ENCODE peak calls at places on chromosome 11, in six cellular contexts. Y is adrenal gland; V is nephron progenitor cell; F is activated CD8-positive, alpha-beta T cell treated with anti-CD3 and anti-CD28 coated beads for 36 hours; Q is astrocyte of the cerebellum; N is neural crest cell. S is an unnamed sample.

GRCh38 chr11:16001899-16002426 is 354.4 kb downstream of the SOX6 start:
- DNase-seq in Y (no peak), V (no peak), F (no peak), Q (peak), N (no peak), S (no peak)

GRCh38 chr11:6418199-6418957 is 516 bp downstream of the APBB1 start:
- DNase-seq in Y (peak), V (peak), F (peak), Q (no peak), N (peak), S (no peak)

GRCh38 chr11:30683176-30683575 is 97.0 kb upstream of the MPPED2 start:
- DNase-seq in Y (no peak), V (no peak), F (no peak), Q (no peak), N (no peak), S (no peak)

GRCh38 chr11:76659672-76660532 is 10.6 kb downstream of the LRRC32 start:
- DNase-seq in Y (no peak), V (no peak), F (no peak), Q (no peak), N (no peak), S (no peak)

GRCh38 chr11:100618914-100619313 is 68.2 kb upstream of the ARHGAP42 start:
- DNase-seq in Y (no peak), V (no peak), F (no peak), Q (no peak), N (no peak), S (no peak)

GRCh38 chr11:114017723-114018122 is 41.8 kb upstream of the ZBTB16 start:
- DNase-seq in Y (no peak), V (no peak), F (no peak), Q (no peak), N (no peak), S (no peak)

GRCh38 chr11:119460582-119460981 is 37.6 kb upstream of the THY1 start:
- DNase-seq in Y (no peak), V (no peak), F (no peak), Q (peak), N (no peak), S (no peak)

GRCh38 chr11:5004429-5005274 is 10.0 kb downstream of the OR51L1 start:
- DNase-seq in Y (peak), V (peak), F (peak), Q (peak), N (peak), S (no peak)

GRCh38 chr11:62069374-62069773 is 54.4 kb upstream of the INCENP start:
- DNase-seq in Y (no peak), V (no peak), F (no peak), Q (no peak), N (no peak), S (no peak)

GRCh38 chr11:33402066-33402465 is 144.9 kb downstream of the HIPK3 start:
- DNase-seq in Y (no peak), V (no peak), F (no peak), Q (no peak), N (no peak), S (no peak)

GRCh38 chr11:110362916-110363574 is 66.6 kb upstream of the RDX start:
- DNase-seq in Y (peak), V (peak), F (no peak), Q (no peak), N (peak), S (no peak)

GRCh38 chr11:109015283-109015682 is 350.4 kb downstream of the DDX10 start:
- DNase-seq in Y (no peak), V (no peak), F (no peak), Q (peak), N (no peak), S (no peak)

GRCh38 chr11:61732705-61733104 is 19.7 kb upstream of the MYRF start:
- DNase-seq in Y (peak), V (no peak), F (no peak), Q (no peak), N (no peak), S (no peak)

GRCh38 chr11:40877256-40877655 is 582.2 kb downstream of the LRRC4C start:
- DNase-seq in Y (no peak), V (no peak), F (no peak), Q (peak), N (no peak), S (no peak)

GRCh38 chr11:35486446-35486845 is 39.0 kb downstream of the PAMR1 start:
- DNase-seq in Y (no peak), V (no peak), F (no peak), Q (no peak), N (no peak), S (no peak)

GRCh38 chr11:119101367-119101758 is 290 bp downstream of the DPAGT1 start:
- DNase-seq in Y (no peak), V (peak), F (no peak), Q (no peak), N (no peak), S (no peak)

GRCh38 chr11:122186439-122187080 is 70.5 kb upstream of the BLID start:
- DNase-seq in Y (no peak), V (no peak), F (no peak), Q (peak), N (no peak), S (no peak)

GRCh38 chr11:94521684-94522083 is 9.4 kb downstream of the C11orf97 start:
- DNase-seq in Y (no peak), V (no peak), F (no peak), Q (no peak), N (no peak), S (no peak)

GRCh38 chr11:117199061-117199915 is at the start of gene TAGLN:
- DNase-seq in Y (peak), V (peak), F (no peak), Q (peak), N (peak), S (peak)

GRCh38 chr11:85590848-85591483 is 36.2 kb downstream of the DLG2 start:
- DNase-seq in Y (no peak), V (no peak), F (no peak), Q (peak), N (no peak), S (no peak)

GRCh38 chr11:80503990-80504389 is 1063.2 kb upstream of the TENM4 start:
- DNase-seq in Y (no peak), V (no peak), F (no peak), Q (no peak), N (no peak), S (no peak)

GRCh38 chr11:8356731-8357504 is 93.2 kb upstream of the LMO1 start:
- DNase-seq in Y (no peak), V (peak), F (no peak), Q (no peak), N (no peak), S (no peak)

GRCh38 chr11:34050536-34050935 is 995 bp upstream of the CAPRIN1 start:
- DNase-seq in Y (no peak), V (no peak), F (no peak), Q (no peak), N (no peak), S (no peak)

GRCh38 chr11:72629266-72629665 is 45.0 kb downstream of the PDE2A start:
- DNase-seq in Y (peak), V (no peak), F (no peak), Q (no peak), N (no peak), S (no peak)

GRCh38 chr11:19714387-19715363 is 2.0 kb downstream of the NAV2 start:
- DNase-seq in Y (peak), V (peak), F (peak), Q (no peak), N (no peak), S (peak)

GRCh38 chr11:35295751-35296150 is 123.6 kb downstream of the SLC1A2 start:
- DNase-seq in Y (no peak), V (no peak), F (no peak), Q (no peak), N (no peak), S (no peak)

GRCh38 chr11:19929655-19930054 is 217.0 kb downstream of the NAV2 start:
- DNase-seq in Y (no peak), V (no peak), F (no peak), Q (no peak), N (no peak), S (no peak)

GRCh38 chr11:117841582-117842031 is 17.1 kb upstream of the FXYD2 start:
- DNase-seq in Y (no peak), V (no peak), F (no peak), Q (no peak), N (no peak), S (peak)

GRCh38 chr11:67160045-67160444 is 41.0 kb downstream of the KDM2A start:
- DNase-seq in Y (no peak), V (no peak), F (no peak), Q (no peak), N (no peak), S (no peak)

GRCh38 chr11:132501356-132501755 is 1030.9 kb downstream of the OPCML start:
- DNase-seq in Y (no peak), V (no peak), F (no peak), Q (no peak), N (no peak), S (no peak)

GRCh38 chr11:64185323-64186204 is at the start of gene STIP1:
- DNase-seq in Y (peak), V (peak), F (peak), Q (peak), N (peak), S (peak)
- TF ChIP-seq CTCF in Y (peak), V (no peak), F (no peak), Q (peak), N (peak), S (no peak)

DNA sequence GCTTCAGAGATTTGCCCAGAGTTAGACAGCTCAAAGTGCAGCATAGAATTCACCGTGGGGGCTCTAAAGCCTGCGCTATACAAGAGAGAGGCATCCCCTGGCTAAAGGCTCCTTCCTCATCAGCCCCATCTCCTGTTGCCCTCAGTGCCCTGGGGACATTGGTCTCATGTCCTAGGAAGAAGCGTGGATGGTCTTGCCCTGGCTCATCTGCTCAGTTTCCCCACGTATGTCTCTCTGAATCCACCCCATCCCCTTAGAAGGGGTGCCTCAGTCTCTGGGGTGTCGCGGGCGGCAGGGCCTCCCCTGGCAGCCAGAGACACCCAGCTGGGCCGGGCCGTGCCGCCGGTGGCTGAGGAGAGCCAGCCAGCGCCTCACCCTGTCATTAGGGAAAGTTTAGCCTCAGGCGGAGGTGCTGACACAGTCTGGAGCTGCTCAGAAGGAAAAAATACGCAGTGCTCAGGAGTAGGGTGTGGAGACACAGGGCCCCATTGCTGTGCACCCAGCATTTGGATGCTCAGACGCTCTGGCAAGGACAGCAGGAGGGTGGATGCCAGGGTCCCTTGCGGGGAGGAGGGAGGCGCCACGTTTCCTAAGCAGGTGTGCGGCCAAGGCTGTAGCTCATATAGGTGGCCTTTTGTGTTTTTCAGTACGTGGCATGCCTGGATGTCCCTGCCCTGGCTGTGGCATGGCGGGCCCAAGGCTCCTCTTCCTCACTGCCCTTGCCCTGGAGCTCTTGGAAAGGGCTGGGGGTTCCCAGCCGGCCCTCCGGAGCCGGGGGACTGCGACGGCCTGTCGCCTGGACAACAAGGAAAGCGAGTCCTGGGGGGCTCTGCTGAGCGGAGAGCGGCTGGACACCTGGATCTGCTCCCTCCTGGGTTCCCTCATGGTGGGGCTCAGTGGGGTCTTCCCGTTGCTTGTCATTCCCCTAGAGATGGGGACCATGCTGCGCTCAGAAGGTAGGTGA is 1.3 kb downstream of the SLC39A13 start:
- DNase-seq in Y (peak), V (no peak), F (no peak), Q (no peak), N (no peak), S (no peak)
- TF ChIP-seq CTCF in Y (no peak), V (no peak), F (no peak), Q (no peak), N (no peak), S (no peak)

DNA sequence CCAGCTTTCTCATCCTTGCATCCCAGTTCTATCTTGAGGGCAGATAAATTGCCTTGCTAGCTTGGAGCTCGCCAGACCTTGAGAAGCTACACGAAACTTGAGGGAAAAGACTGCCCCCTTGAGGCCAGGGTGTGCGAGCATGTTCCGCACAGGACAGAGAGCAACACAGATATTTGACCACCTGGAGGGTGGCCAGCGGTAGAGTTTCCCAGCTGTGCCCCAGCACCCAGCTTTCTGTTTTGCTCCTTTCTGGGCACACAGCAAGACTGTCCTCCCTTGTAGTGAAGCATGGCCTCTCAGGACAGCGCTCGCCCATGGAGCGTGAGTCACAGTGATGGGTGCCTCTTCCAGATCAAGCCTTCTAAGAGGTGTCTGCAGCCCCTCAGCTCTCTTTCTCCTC is 23.5 kb downstream of the SPATA19 start:
- DNase-seq in Y (peak), V (peak), F (peak), Q (no peak), N (peak), S (peak)
- TF ChIP-seq CTCF in Y (peak), V (peak), F (peak), Q (peak), N (peak), S (peak)

GRCh38 chr11:92340839-92341238 is 116.2 kb downstream of the FAT3 start:
- DNase-seq in Y (no peak), V (no peak), F (peak), Q (no peak), N (no peak), S (no peak)
- TF ChIP-seq CTCF in Y (no peak), V (no peak), F (no peak), Q (peak), N (peak), S (no peak)

GRCh38 chr11:104782377-104782754 is 115.9 kb downstream of the CASP12 start:
- DNase-seq in Y (no peak), V (no peak), F (no peak), Q (no peak), N (no peak), S (no peak)

GRCh38 chr11:104781719-104782376 is 116.4 kb downstream of the CASP12 start:
- DNase-seq in Y (no peak), V (no peak), F (no peak), Q (no peak), N (no peak), S (no peak)

GRCh38 chr11:104784684-104785460 is 113.4 kb downstream of the CASP12 start:
- DNase-seq in Y (no peak), V (no peak), F (no peak), Q (no peak), N (no peak), S (no peak)

GRCh38 chr11:104783241-104783640 is 115.0 kb downstream of the CASP12 start:
- DNase-seq in Y (no peak), V (no peak), F (no peak), Q (no peak), N (no peak), S (no peak)

DNA sequence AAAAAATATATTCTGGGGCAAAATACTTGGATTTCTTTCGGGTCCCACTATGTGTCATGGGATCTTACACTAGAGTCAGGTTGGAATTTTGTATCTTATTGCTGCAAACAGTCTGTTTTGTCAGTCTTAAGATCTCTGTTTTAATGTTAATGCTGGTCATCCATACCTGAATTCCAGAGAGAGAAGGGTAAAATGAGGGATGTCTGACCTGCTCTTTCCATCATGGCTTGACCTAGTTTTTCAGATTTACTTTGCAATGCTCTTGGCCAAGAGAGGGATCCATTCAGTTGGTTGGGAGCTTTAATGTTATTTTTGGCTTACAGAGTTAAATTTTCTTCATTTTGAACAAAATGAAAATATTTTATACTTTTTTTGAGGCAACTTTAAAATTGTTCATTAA is 117.2 kb downstream of the CASP12 start:
- DNase-seq in Y (no peak), V (no peak), F (no peak), Q (no peak), N (no peak), S (no peak)
- TF ChIP-seq CTCF in Y (no peak), V (no peak), F (no peak), Q (no peak), N (no peak), S (no peak)

GRCh38 chr11:75301602-75302345 is 49.7 kb downstream of the ARRB1 start:
- DNase-seq in Y (no peak), V (no peak), F (no peak), Q (no peak), N (no peak), S (no peak)
- TF ChIP-seq CTCF in Y (no peak), V (no peak), F (no peak), Q (no peak), N (no peak), S (no peak)

DNA sequence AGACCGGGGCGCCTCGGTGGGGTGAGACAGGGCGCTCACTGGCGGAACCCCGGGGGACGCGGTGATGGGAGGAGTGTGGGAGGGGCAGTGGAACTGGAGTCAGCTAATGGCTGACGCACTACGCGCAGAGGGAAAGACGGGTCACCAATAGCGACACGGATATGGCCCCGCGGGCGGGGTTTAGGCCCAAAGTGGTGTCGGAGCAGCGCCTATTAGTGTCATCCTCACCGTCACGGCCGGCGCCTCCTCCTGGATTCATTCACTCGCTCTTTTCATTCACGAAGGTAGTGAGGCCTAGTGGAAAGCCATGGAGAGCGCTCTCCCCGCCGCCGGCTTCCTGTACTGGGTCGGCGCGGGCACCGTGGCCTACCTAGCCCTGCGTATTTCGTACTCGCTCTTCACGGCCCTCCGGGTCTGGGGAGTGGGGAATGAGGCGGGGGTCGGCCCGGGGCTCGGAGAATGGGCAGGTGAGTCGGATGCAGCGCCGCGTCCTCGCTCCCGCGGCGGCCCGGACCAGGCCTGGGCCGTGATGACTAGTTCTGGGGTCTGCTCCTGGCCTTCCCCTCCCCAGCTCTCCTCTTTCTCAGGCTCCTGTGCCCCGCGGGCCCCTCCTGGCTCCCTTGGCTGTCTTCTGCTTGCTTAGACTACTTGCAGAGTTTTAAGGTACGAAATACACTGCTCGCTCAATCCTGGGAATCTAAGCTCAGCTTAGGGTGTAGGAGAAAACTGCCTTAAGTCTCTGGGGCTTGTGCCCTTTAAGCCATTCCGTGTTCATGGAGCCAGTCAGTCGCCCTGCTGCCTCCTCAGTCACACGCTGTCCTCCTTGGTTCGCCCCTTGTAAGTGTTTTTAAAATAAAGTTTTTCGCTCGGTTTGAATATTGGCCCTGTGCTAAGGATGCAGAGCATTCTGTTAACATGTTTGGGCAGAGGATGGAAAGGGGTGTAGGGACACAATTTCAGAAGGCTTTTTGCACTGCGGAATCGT is at the start of gene HSD17B12:
- DNase-seq in Y (peak), V (peak), F (peak), Q (peak), N (peak), S (peak)
- TF ChIP-seq CTCF in Y (no peak), V (no peak), F (no peak), Q (no peak), N (no peak), S (no peak)